ENCODE peak calls at places on chromosome 4, in seven cellular contexts. O is cardiac muscle cell; T is GM23248; A is upper lobe of right lung; W is CD8-positive, alpha-beta T cell; H is NT2/D1; V is lung. J is an unnamed sample.

GRCh38 chr4:175784986-175785525 is 27.0 kb downstream of the GPM6A start:
- DNase-seq in O (no peak), T (no peak), A (no peak), W (no peak), H (no peak), V (no peak), J (no peak)

GRCh38 chr4:74805601-74806000 is 11.3 kb upstream of the BTC start:
- DNase-seq in O (no peak), T (peak; percentile 71), A (no peak), W (no peak), H (no peak), V (no peak), J (no peak)

GRCh38 chr4:188403272-188403671 is 264.0 kb downstream of the TRIML1 start:
- DNase-seq in O (no peak), T (no peak), A (no peak), W (no peak), H (no peak), V (no peak), J (no peak)

GRCh38 chr4:57550143-57550542 is 440.0 kb upstream of the IGFBP7 start:
- DNase-seq in O (no peak), T (no peak), A (no peak), W (no peak), H (no peak), V (no peak), J (no peak)

GRCh38 chr4:140373328-140374129 is at the start of gene SCOC:
- DNase-seq in O (peak; percentile 99), T (peak; percentile 100), A (peak; percentile 99), W (peak; percentile 93), H (peak; percentile 97), V (peak; percentile 100), J (peak; percentile 97)

GRCh38 chr4:25913056-25913850 is 767 bp upstream of the SMIM20 start:
- DNase-seq in O (no peak), T (no peak), A (peak; percentile 66), W (peak; percentile 35), H (no peak), V (peak; percentile 38), J (no peak)

GRCh38 chr4:36198861-36199260 is 45.5 kb downstream of the ARAP2 start:
- DNase-seq in O (no peak), T (no peak), A (no peak), W (no peak), H (no peak), V (no peak), J (no peak)

GRCh38 chr4:41281038-41281634 is 24.4 kb downstream of the UCHL1 start:
- DNase-seq in O (peak; percentile 83), T (peak; percentile 83), A (no peak), W (no peak), H (peak; percentile 64), V (peak; percentile 49), J (peak; percentile 78)

GRCh38 chr4:104975617-104976016 is 171.1 kb upstream of the TET2 start:
- DNase-seq in O (no peak), T (no peak), A (no peak), W (no peak), H (no peak), V (no peak), J (no peak)

GRCh38 chr4:54683616-54684346 is 26.0 kb downstream of the KIT start:
- DNase-seq in O (peak; percentile 22), T (peak; percentile 61), A (no peak), W (no peak), H (no peak), V (no peak), J (no peak)

GRCh38 chr4:55754754-55755350 is 64.7 kb upstream of the EXOC1L start:
- DNase-seq in O (no peak), T (peak; percentile 77), A (no peak), W (no peak), H (no peak), V (no peak), J (no peak)

GRCh38 chr4:145828802-145829485 is 109.7 kb downstream of the ZNF827 start:
- DNase-seq in O (no peak), T (no peak), A (no peak), W (no peak), H (no peak), V (no peak), J (no peak)

GRCh38 chr4:152515678-152516077 is 20.2 kb downstream of the FBXW7 start:
- DNase-seq in O (no peak), T (peak; percentile 81), A (no peak), W (no peak), H (no peak), V (no peak), J (no peak)

GRCh38 chr4:64713256-64713840 is 304.1 kb upstream of the TECRL start:
- DNase-seq in O (peak; percentile 33), T (peak; percentile 23), A (no peak), W (no peak), H (no peak), V (no peak), J (no peak)

DNA sequence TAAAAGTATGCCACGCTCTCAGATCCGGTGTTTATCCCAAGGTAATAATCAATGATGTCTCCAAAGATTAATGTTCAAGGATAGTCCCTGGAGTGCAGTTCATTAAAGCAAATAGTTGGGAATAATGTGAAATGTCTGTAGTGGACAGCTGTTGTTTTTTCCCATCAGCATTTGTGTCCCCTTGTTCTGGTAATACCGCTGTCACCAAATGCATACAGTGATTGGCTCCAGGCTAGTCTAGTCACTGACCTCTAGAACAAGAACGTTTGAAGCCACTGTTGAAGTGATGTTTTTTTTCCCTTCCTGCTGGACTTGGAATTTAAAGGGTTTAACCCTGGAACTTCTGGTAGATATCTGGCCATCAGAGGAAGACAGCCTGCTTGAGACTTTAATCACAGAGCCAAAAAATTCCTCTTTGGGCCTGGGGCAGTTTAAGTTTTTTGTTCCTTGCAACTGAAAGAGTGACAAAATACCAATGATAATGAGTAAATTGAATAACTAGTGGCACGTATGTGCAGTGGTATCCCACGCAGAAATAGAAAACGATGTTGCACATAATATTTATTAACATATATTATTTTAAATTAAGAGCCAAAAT is 30.6 kb downstream of the HSD17B11 start:
- DNase-seq in O (no peak), T (no peak), A (no peak), W (no peak), H (no peak), V (no peak), J (no peak)
- H3K4me1 ChIP-seq in O (no peaks in the 10 kb centered on the region), T (no peaks in the 10 kb centered on the region), A (peaks cover 3% of the 10 kb centered on the region), W (no peaks in the 10 kb centered on the region), H (no peaks in the 10 kb centered on the region), V (no peaks in the 10 kb centered on the region), J (no peaks in the 10 kb centered on the region)

DNA sequence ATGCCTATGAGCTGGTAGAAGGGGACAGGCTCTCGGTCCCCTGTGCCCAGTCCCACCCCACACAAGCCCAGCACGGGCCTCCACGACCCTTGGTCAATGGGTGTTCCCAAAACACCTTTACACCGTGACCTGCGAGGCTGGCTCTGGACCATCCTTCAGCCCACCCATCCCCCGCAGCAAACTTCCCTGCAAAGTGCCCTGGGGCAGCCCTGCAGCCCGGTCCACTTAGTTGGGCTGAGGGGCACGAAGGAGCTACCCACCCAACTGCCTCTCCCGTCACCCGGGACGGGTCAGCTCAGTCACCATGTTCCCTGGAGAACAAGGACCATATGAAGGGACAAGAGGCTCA is 23.4 kb downstream of the WDR1 start:
- DNase-seq in O (no peak), T (no peak), A (no peak), W (no peak), H (no peak), V (no peak), J (no peak)
- H3K4me1 ChIP-seq in O (peaks cover 56% of the 10 kb centered on the region), T (peaks cover 61% of the 10 kb centered on the region), A (peaks cover 73% of the 10 kb centered on the region), W (peaks cover 68% of the 10 kb centered on the region), H (peaks cover 39% of the 10 kb centered on the region), V (peaks cover 24% of the 10 kb centered on the region), J (no peaks in the 10 kb centered on the region)

GRCh38 chr4:10093801-10094552 is 22.6 kb downstream of the WDR1 start:
- DNase-seq in O (peak; percentile 80), T (peak; percentile 88), A (no peak), W (peak; percentile 30), H (no peak), V (peak; percentile 53), J (no peak)

GRCh38 chr4:10096201-10096975 is 20.2 kb downstream of the WDR1 start:
- DNase-seq in O (no peak), T (peak; percentile 96), A (no peak), W (peak; percentile 71), H (no peak), V (peak; percentile 64), J (no peak)

GRCh38 chr4:10095296-10095991 is 21.2 kb downstream of the WDR1 start:
- DNase-seq in O (no peak), T (peak; percentile 37), A (no peak), W (no peak), H (no peak), V (no peak), J (no peak)

GRCh38 chr4:10096976-10097330 is 19.6 kb downstream of the WDR1 start:
- DNase-seq in O (no peak), T (no peak), A (no peak), W (no peak), H (no peak), V (no peak), J (no peak)

GRCh38 chr4:10094841-10095240 is 21.8 kb downstream of the WDR1 start:
- DNase-seq in O (no peak), T (no peak), A (no peak), W (no peak), H (no peak), V (no peak), J (no peak)
- H3K4me1 ChIP-seq in O (peaks cover 58% of the 10 kb centered on the region), T (peaks cover 72% of the 10 kb centered on the region), A (peaks cover 68% of the 10 kb centered on the region), W (peaks cover 84% of the 10 kb centered on the region), H (peaks cover 42% of the 10 kb centered on the region), V (peaks cover 24% of the 10 kb centered on the region), J (no peaks in the 10 kb centered on the region)

GRCh38 chr4:156733582-156733981 is 238.0 kb downstream of the PDGFC start:
- DNase-seq in O (no peak), T (no peak), A (no peak), W (no peak), H (no peak), V (no peak), J (no peak)
- H3K4me1 ChIP-seq in O (no peaks in the 10 kb centered on the region), T (peaks cover 17% of the 10 kb centered on the region), A (no peaks in the 10 kb centered on the region), W (no peaks in the 10 kb centered on the region), H (no peaks in the 10 kb centered on the region), V (no peaks in the 10 kb centered on the region), J (peaks cover 4% of the 10 kb centered on the region)

GRCh38 chr4:98517444-98518021 is 140.9 kb downstream of the TSPAN5 start:
- DNase-seq in O (no peak), T (no peak), A (no peak), W (no peak), H (no peak), V (no peak), J (no peak)

GRCh38 chr4:98519268-98519993 is 139.0 kb downstream of the TSPAN5 start:
- DNase-seq in O (no peak), T (peak; percentile 63), A (no peak), W (no peak), H (no peak), V (no peak), J (no peak)

GRCh38 chr4:98516042-98516440 is 142.4 kb downstream of the TSPAN5 start:
- DNase-seq in O (no peak), T (peak; percentile 93), A (no peak), W (no peak), H (no peak), V (no peak), J (no peak)

GRCh38 chr4:98516441-98517323 is 141.7 kb downstream of the TSPAN5 start:
- DNase-seq in O (no peak), T (peak; percentile 48), A (no peak), W (no peak), H (no peak), V (no peak), J (no peak)

GRCh38 chr4:98518555-98519267 is 139.7 kb downstream of the TSPAN5 start:
- DNase-seq in O (no peak), T (no peak), A (no peak), W (no peak), H (no peak), V (no peak), J (no peak)
- H3K4me1 ChIP-seq in O (peaks cover 79% of the 10 kb centered on the region), T (peaks cover 78% of the 10 kb centered on the region), A (no peaks in the 10 kb centered on the region), W (no peaks in the 10 kb centered on the region), H (peaks cover 2% of the 10 kb centered on the region), V (peaks cover 2% of the 10 kb centered on the region), J (peaks cover 14% of the 10 kb centered on the region)

GRCh38 chr4:185307136-185307950 is 88.4 kb downstream of the LRP2BP start:
- DNase-seq in O (no peak), T (no peak), A (no peak), W (no peak), H (peak; percentile 27), V (no peak), J (no peak)
- H3K4me1 ChIP-seq in O (peaks cover 3% of the 10 kb centered on the region), T (peaks cover 31% of the 10 kb centered on the region), A (peaks cover 11% of the 10 kb centered on the region), W (no peaks in the 10 kb centered on the region), H (no peaks in the 10 kb centered on the region), V (no peaks in the 10 kb centered on the region), J (peaks cover 24% of the 10 kb centered on the region)

J was measured in HAP-1.